ENCODE peak calls at places on chromosomes 3 and 15, in six cellular contexts. One of them, this sample, is unnamed.

GRCh38 chr3:149717391-149718056 is 34.8 kb downstream of the COMMD2 start:
- DNase-seq in keratinocyte: no peak
- DNase-seq in mesendoderm: peak
- DNase-seq in fibroblast of lung: peak
- DNase-seq in A549: peak
- DNase-seq in IMR-90: peak
- DNase-seq in this sample: peak

GRCh38 chr3:105214575-105214974 is 152.1 kb upstream of the ALCAM start:
- DNase-seq in mesendoderm: no peak
- DNase-seq in fibroblast of lung: no peak
- DNase-seq in keratinocyte: no peak
- DNase-seq in IMR-90: no peak
- DNase-seq in A549: no peak
- DNase-seq in this sample: no peak

GRCh38 chr3:125165948-125166553 is 46.5 kb downstream of the SLC12A8 start:
- DNase-seq in A549: no peak
- DNase-seq in mesendoderm: no peak
- DNase-seq in keratinocyte: no peak
- DNase-seq in IMR-90: no peak
- DNase-seq in fibroblast of lung: no peak
- DNase-seq in this sample: peak

GRCh38 chr3:113532698-113533533 is 561 bp downstream of the SIDT1 start:
- DNase-seq in keratinocyte: no peak
- DNase-seq in mesendoderm: peak
- DNase-seq in fibroblast of lung: no peak
- DNase-seq in IMR-90: no peak
- DNase-seq in A549: peak
- DNase-seq in this sample: peak

GRCh38 chr15:91908401-91908800 is 54.9 kb downstream of the SLCO3A1 start:
- DNase-seq in A549: peak
- DNase-seq in mesendoderm: no peak
- DNase-seq in keratinocyte: peak
- DNase-seq in fibroblast of lung: peak
- DNase-seq in IMR-90: peak
- DNase-seq in this sample: no peak

GRCh38 chr3:194736277-194736895 is 50.7 kb downstream of the FAM43A start:
- DNase-seq in keratinocyte: no peak
- DNase-seq in mesendoderm: no peak
- DNase-seq in fibroblast of lung: no peak
- DNase-seq in IMR-90: no peak
- DNase-seq in A549: no peak
- DNase-seq in this sample: no peak

GRCh38 chr3:66393486-66394260 is 107.1 kb downstream of the LRIG1 start:
- DNase-seq in IMR-90: peak
- DNase-seq in mesendoderm: no peak
- DNase-seq in fibroblast of lung: no peak
- DNase-seq in A549: no peak
- DNase-seq in keratinocyte: no peak
- DNase-seq in this sample: no peak

GRCh38 chr3:115713247-115713646 is 89.9 kb downstream of the GAP43 start:
- DNase-seq in mesendoderm: no peak
- DNase-seq in IMR-90: peak
- DNase-seq in fibroblast of lung: no peak
- DNase-seq in A549: no peak
- DNase-seq in keratinocyte: no peak
- DNase-seq in this sample: peak

GRCh38 chr3:148957586-148957985 is 33.8 kb upstream of the GYG1 start:
- DNase-seq in A549: peak
- DNase-seq in mesendoderm: peak
- DNase-seq in fibroblast of lung: no peak
- DNase-seq in IMR-90: no peak
- DNase-seq in keratinocyte: no peak
- DNase-seq in this sample: peak

GRCh38 chr15:91967935-91968605 is 114.6 kb downstream of the SLCO3A1 start:
- DNase-seq in fibroblast of lung: no peak
- DNase-seq in IMR-90: peak
- DNase-seq in A549: no peak
- DNase-seq in keratinocyte: no peak
- DNase-seq in mesendoderm: no peak
- DNase-seq in this sample: no peak

GRCh38 chr15:48285329-48286214 is 45.7 kb upstream of the DUT start:
- DNase-seq in IMR-90: peak
- DNase-seq in fibroblast of lung: peak
- DNase-seq in keratinocyte: peak
- DNase-seq in A549: peak
- DNase-seq in mesendoderm: peak
- DNase-seq in this sample: peak

GRCh38 chr3:103794656-103795055 is 1359.8 kb downstream of the ZPLD1 start:
- DNase-seq in mesendoderm: peak
- DNase-seq in IMR-90: no peak
- DNase-seq in keratinocyte: no peak
- DNase-seq in fibroblast of lung: no peak
- DNase-seq in A549: no peak
- DNase-seq in this sample: peak

GRCh38 chr3:127170794-127171193 is 22.1 kb upstream of the PRR23E start:
- DNase-seq in IMR-90: peak
- DNase-seq in mesendoderm: peak
- DNase-seq in keratinocyte: no peak
- DNase-seq in A549: peak
- DNase-seq in fibroblast of lung: peak
- DNase-seq in this sample: no peak

GRCh38 chr3:55585856-55586255 is 98.8 kb upstream of the WNT5A start:
- DNase-seq in IMR-90: no peak
- DNase-seq in mesendoderm: no peak
- DNase-seq in keratinocyte: no peak
- DNase-seq in fibroblast of lung: no peak
- DNase-seq in A549: no peak
- DNase-seq in this sample: peak
- H3K4me2 ChIP-seq in IMR-90: no peak
- H3K4me2 ChIP-seq in mesendoderm: no peak
- H3K4me2 ChIP-seq in keratinocyte: no peak
- H3K4me2 ChIP-seq in fibroblast of lung: no peak
- H3K4me2 ChIP-seq in A549: no peak
- H3K4me2 ChIP-seq in this sample: peak

GRCh38 chr3:98892263-98892662 is 9.2 kb downstream of the DCBLD2 start:
- DNase-seq in IMR-90: no peak
- DNase-seq in mesendoderm: no peak
- DNase-seq in A549: no peak
- DNase-seq in keratinocyte: no peak
- DNase-seq in fibroblast of lung: no peak
- DNase-seq in this sample: no peak
- H3K4me2 ChIP-seq in IMR-90: peak
- H3K4me2 ChIP-seq in mesendoderm: no peak
- H3K4me2 ChIP-seq in A549: peak
- H3K4me2 ChIP-seq in keratinocyte: peak
- H3K4me2 ChIP-seq in fibroblast of lung: peak
- H3K4me2 ChIP-seq in this sample: peak

DNA sequence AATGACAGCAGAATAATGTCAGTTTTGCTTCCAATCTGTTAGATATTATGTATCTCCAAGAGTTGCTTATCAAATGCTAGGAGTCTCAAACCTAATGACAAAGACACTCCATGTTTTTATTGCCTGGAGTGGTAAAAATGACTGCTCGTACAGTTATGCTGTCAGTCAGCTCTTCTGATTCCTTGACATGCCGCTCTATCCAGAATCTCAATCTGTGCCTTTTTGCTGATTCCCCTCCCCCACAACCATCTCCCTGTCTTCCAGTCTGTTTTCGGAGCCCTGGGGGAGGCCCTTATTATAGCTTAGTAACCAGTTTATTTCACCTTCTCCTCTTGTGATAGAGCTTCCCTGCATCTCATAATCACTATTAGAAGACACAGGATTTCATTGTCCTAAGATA is 2.6 kb downstream of the MKRN2 start:
- DNase-seq in fibroblast of lung: no peak
- DNase-seq in IMR-90: no peak
- DNase-seq in mesendoderm: no peak
- DNase-seq in keratinocyte: no peak
- DNase-seq in A549: no peak
- DNase-seq in this sample: no peak
- H3K4me2 ChIP-seq in fibroblast of lung: no peak
- H3K4me2 ChIP-seq in IMR-90: peak
- H3K4me2 ChIP-seq in mesendoderm: no peak
- H3K4me2 ChIP-seq in keratinocyte: no peak
- H3K4me2 ChIP-seq in A549: peak
- H3K4me2 ChIP-seq in this sample: no peak

DNA sequence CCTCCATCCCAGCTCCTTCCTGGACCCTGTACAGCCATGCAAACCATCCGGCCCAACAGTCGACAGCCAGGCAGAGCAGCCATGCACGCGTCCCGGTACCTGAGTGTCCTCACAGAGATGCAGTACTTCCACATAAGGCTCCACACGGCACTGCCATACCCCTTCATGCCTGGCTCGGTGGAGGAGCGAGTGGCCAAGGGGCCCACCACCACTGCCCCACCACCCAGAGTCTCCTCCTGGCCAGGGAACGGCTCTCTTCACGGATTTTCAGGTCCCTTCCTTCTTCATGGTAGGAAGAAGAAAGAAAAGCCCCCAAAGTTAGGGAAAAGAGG is 51.3 kb downstream of the IQSEC1 start:
- DNase-seq in A549: no peak
- DNase-seq in keratinocyte: no peak
- DNase-seq in fibroblast of lung: no peak
- DNase-seq in IMR-90: no peak
- DNase-seq in mesendoderm: no peak
- DNase-seq in this sample: no peak
- H3K4me2 ChIP-seq in A549: peak
- H3K4me2 ChIP-seq in keratinocyte: no peak
- H3K4me2 ChIP-seq in fibroblast of lung: peak
- H3K4me2 ChIP-seq in IMR-90: peak
- H3K4me2 ChIP-seq in mesendoderm: no peak
- H3K4me2 ChIP-seq in this sample: peak

GRCh38 chr15:90249123-90249863 is at the start of gene TTLL13:
- DNase-seq in fibroblast of lung: peak
- DNase-seq in A549: peak
- DNase-seq in IMR-90: peak
- DNase-seq in keratinocyte: no peak
- DNase-seq in mesendoderm: peak
- DNase-seq in this sample: peak
- H3K4me2 ChIP-seq in fibroblast of lung: peak
- H3K4me2 ChIP-seq in A549: peak
- H3K4me2 ChIP-seq in IMR-90: peak
- H3K4me2 ChIP-seq in keratinocyte: peak
- H3K4me2 ChIP-seq in mesendoderm: peak
- H3K4me2 ChIP-seq in this sample: peak

DNA sequence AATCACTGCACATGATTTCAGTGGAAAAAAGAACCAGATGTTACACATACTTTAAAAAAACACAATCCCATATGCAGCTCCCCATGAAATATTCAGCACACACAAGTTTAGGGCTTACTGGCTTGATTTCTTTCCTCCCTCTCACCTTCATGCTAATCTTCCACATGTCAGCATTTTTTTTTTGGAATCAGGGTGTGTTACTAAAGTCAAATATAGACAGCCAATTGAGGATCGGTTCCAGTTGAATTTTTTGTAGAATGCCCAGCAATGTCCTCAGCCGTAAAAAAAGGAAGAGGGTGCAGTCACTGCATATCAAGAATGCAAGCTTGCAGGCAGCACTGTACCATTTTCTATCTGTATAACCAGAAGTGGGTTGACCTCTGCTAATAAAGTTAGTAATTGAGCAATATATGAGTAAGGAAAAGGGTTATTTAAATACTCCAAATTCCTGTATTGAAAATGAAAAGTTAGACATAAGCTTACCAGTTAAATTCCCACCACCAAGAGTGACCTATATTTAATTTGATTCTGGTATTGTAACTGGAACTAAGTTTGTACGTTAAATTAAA is 51.4 kb upstream of the CHMP2B start:
- DNase-seq in A549: no peak
- DNase-seq in keratinocyte: no peak
- DNase-seq in fibroblast of lung: peak
- DNase-seq in mesendoderm: no peak
- DNase-seq in IMR-90: no peak
- DNase-seq in this sample: no peak
- H3K4me2 ChIP-seq in A549: no peak
- H3K4me2 ChIP-seq in keratinocyte: no peak
- H3K4me2 ChIP-seq in fibroblast of lung: no peak
- H3K4me2 ChIP-seq in mesendoderm: no peak
- H3K4me2 ChIP-seq in IMR-90: no peak
- H3K4me2 ChIP-seq in this sample: no peak